ENCODE peak calls at places on chromosomes 12 and 14, in eight cellular contexts. O, U, N, A, B, L, P and C are unnamed samples.

GRCh38 chr12:117367006-117367638 is 5.7 kb upstream of the NOS1 start:
- DNase-seq in O (peak; percentile 66), U (peak; percentile 78), N (peak; percentile 89), A (peak; percentile 87), B (peak; percentile 55), L (peak; percentile 77), P (peak; percentile 40), C (peak; percentile 85)

GRCh38 chr14:21867541-21867940 is 193.9 kb upstream of the OR4E1 start:
- DNase-seq in O (no peak), U (peak; percentile 16), N (no peak), A (no peak), B (peak; percentile 64), L (peak; percentile 74), P (no peak), C (no peak)

GRCh38 chr12:82055391-82055790 is 296.2 kb upstream of the PPFIA2 start:
- DNase-seq in O (no peak), U (no peak), N (no peak), A (no peak), B (no peak), L (peak; percentile 1), P (no peak), C (no peak)

GRCh38 chr12:82299617-82300016 is 58.6 kb downstream of the CCDC59 start:
- DNase-seq in O (no peak), U (peak; percentile 43), N (no peak), A (no peak), B (no peak), L (peak; percentile 7), P (peak; percentile 94), C (no peak)

GRCh38 chr12:5260086-5260485 is 171.8 kb upstream of the NTF3 start:
- DNase-seq in O (no peak), U (no peak), N (no peak), A (no peak), B (no peak), L (no peak), P (peak; percentile 23), C (no peak)

GRCh38 chr12:113874999-113875561 is 91.0 kb downstream of the RBM19 start:
- DNase-seq in O (no peak), U (peak; percentile 76), N (no peak), A (no peak), B (no peak), L (no peak), P (peak; percentile 89), C (no peak)

GRCh38 chr12:67354322-67354721 is 85.2 kb downstream of the CAND1 start:
- DNase-seq in O (no peak), U (peak; percentile 58), N (no peak), A (no peak), B (no peak), L (no peak), P (peak; percentile 62), C (no peak)

GRCh38 chr14:68633131-68633991 is 159.5 kb downstream of the ZFP36L1 start:
- DNase-seq in O (peak; percentile 69), U (peak; percentile 78), N (no peak), A (no peak), B (peak; percentile 61), L (no peak), P (peak; percentile 20), C (peak; percentile 38)

GRCh38 chr12:99600388-99600787 is 47.2 kb upstream of the GARIN6 start:
- DNase-seq in O (no peak), U (no peak), N (no peak), A (no peak), B (no peak), L (no peak), P (no peak), C (no peak)

GRCh38 chr12:108112815-108113556 is 16.1 kb upstream of the WSCD2 start:
- DNase-seq in O (no peak), U (no peak), N (peak; percentile 31), A (no peak), B (no peak), L (no peak), P (no peak), C (no peak)

GRCh38 chr14:93970967-93971634 is 5.3 kb downstream of the ASB2 start:
- DNase-seq in O (no peak), U (no peak), N (no peak), A (no peak), B (no peak), L (no peak), P (no peak), C (no peak)

GRCh38 chr12:77001181-77001758 is 64.1 kb downstream of the E2F7 start:
- DNase-seq in O (no peak), U (no peak), N (no peak), A (no peak), B (no peak), L (no peak), P (no peak), C (no peak)

GRCh38 chr14:76930549-76930948 is 98.0 kb downstream of the IRF2BPL start:
- DNase-seq in O (no peak), U (no peak), N (no peak), A (no peak), B (no peak), L (no peak), P (no peak), C (no peak)

GRCh38 chr12:77232045-77232444 is 166.7 kb upstream of the E2F7 start:
- DNase-seq in O (no peak), U (peak; percentile 64), N (no peak), A (no peak), B (peak; percentile 9), L (peak; percentile 50), P (peak; percentile 77), C (no peak)

GRCh38 chr14:86196476-86196875 is 666.5 kb downstream of the FLRT2 start:
- DNase-seq in O (no peak), U (peak; percentile 11), N (no peak), A (no peak), B (no peak), L (no peak), P (no peak), C (no peak)

GRCh38 chr12:120979862-120980696 is 1.7 kb downstream of the HNF1A start:
- DNase-seq in O (no peak), U (no peak), N (no peak), A (peak; percentile 27), B (no peak), L (no peak), P (no peak), C (no peak)

GRCh38 chr12:109052097-109052414 is 320 bp upstream of the USP30 start:
- DNase-seq in O (no peak), U (no peak), N (no peak), A (no peak), B (no peak), L (no peak), P (no peak), C (no peak)

GRCh38 chr12:98402081-98402480 is 113.3 kb upstream of the TMPO start:
- DNase-seq in O (no peak), U (no peak), N (no peak), A (no peak), B (peak; percentile 62), L (peak; percentile 85), P (peak; percentile 42), C (no peak)

GRCh38 chr12:104513681-104514080 is 56.9 kb downstream of the CHST11 start:
- DNase-seq in O (no peak), U (no peak), N (no peak), A (no peak), B (no peak), L (peak; percentile 42), P (peak; percentile 99), C (no peak)

DNA sequence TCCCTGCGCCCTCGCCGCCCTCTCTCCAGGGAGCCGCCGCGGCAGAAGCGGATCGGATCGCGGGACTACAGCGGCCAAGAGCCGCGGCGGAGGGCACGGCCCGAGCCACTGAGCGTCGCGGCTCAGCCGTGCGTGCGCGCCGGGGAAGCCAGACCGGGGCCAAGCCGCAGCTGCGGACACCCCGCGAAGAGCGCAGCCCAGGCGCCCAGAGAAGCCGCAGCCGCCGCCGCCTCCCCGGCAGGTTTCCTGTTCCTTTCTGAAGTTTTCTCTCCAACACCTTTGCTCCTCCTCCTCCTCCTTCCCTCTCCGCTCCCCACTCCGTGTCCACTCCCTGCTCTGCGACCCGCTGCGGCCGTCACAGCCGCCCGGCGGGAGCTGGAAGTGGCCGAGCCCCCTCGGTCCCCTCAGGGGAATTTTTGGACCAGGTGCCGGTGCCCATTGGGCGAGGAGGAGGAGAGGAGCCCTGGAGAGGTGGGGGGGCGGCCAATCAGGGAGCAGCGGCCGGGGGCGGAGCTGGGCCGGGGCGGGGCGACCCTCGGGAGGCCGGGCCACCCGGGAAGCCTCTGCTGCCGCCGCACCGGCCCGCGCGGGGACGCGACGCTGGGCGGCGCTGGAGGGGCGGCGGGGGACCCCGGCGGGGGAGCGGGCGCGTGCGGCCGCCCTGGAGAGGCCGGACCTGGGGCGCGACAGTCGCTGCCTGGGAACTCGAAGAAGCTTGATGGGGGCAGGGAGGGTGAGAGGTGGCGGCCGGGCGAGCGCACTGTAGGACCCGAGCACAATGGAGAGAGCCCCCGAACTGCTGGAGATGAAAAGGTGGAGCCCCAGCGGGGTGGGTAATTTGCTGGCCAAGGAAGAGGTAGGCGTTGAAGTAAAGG is at the start of gene ITPR2:
- DNase-seq in O (peak; percentile 96), U (peak; percentile 94), N (peak; percentile 96), A (peak; percentile 95), B (peak; percentile 95), L (peak; percentile 93), P (peak; percentile 88), C (peak; percentile 86)
- TF ChIP-seq CTCF in O (peak; percentile 65), U (peak; percentile 1), N (no peak), A (no peak), B (no peak), L (no peak), P (no peak), C (peak; percentile 58)

DNA sequence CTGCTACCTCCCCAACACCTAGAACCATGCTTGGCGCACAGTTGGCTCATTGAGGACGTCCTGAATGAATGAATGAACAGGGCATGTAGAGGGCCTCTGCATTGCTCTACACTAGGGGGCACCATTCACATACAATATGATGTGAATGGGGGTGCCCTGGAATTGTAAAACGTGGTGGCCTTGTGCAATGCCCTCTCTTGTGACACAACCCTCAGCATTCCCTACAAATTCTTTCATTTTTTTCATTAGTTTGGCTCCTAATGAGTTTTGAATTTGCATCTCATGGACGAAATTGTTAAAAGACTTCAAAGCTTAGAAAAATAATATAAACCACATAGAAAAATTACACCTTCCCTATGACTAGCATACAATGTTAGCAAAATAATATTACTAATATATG is 2.3 kb upstream of the DIO2 start:
- DNase-seq in O (no peak), U (peak; percentile 85), N (peak; percentile 64), A (peak; percentile 43), B (peak; percentile 50), L (peak; percentile 77), P (peak; percentile 56), C (no peak)
- TF ChIP-seq CTCF in O (peak; percentile 25), U (peak; percentile 80), N (peak; percentile 67), A (peak; percentile 10), B (peak; percentile 82), L (peak; percentile 65), P (peak; percentile 70), C (peak; percentile 49)

GRCh38 chr12:26122681-26123481 is 2.0 kb downstream of the BHLHE41 start:
- DNase-seq in O (peak; percentile 67), U (peak; percentile 72), N (peak; percentile 66), A (peak; percentile 68), B (peak; percentile 80), L (peak; percentile 76), P (peak; percentile 88), C (peak; percentile 43)
- TF ChIP-seq CTCF in O (peak; percentile 48), U (peak; percentile 55), N (no peak), A (peak; percentile 8), B (peak; percentile 23), L (peak; percentile 60), P (peak; percentile 47), C (no peak)

DNA sequence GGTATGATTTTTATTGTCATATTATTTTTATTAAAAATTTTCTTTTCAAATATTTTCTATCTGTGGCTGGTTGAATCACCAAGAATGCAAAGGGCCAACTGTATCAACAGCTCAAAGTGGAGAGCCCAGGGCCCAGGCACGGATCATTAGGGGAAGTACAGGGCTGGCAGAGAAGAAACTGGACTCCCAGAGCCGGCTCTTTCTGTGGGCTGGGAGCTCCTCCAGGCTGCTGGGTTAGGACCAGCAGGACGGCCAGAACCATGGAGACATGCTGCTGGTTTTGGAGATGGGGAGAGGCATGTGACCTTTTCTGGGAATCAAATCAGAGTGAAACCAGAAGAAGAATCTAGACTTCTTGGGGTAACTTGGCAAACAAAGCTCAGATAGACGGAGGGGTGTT is 220.5 kb downstream of the CACNA1C start:
- DNase-seq in O (no peak), U (peak; percentile 58), N (no peak), A (no peak), B (no peak), L (no peak), P (peak; percentile 70), C (no peak)
- TF ChIP-seq CTCF in O (peak; percentile 66), U (peak; percentile 41), N (no peak), A (no peak), B (no peak), L (no peak), P (peak; percentile 46), C (no peak)